ENCODE peak calls at places on chromosomes 13 and 19, in eight cellular contexts. S, N, W, V, M, A, Q and D are unnamed samples.

GRCh38 chr13:24668955-24669354 is 11.3 kb upstream of the ATP12A start:
- DNase-seq in S (no peak), N (no peak), W (no peak), V (no peak), M (no peak), A (no peak), Q (no peak), D (peak; percentile 89)

GRCh38 chr19:18194554-18195238 is 1.7 kb downstream of the MPV17L2 start:
- DNase-seq in S (no peak), N (no peak), W (no peak), V (no peak), M (peak; percentile 79), A (no peak), Q (peak; percentile 90), D (peak; percentile 49)

GRCh38 chr19:16564842-16565241 is 7.4 kb downstream of the SLC35E1 start:
- DNase-seq in S (no peak), N (no peak), W (no peak), V (peak; percentile 62), M (no peak), A (no peak), Q (no peak), D (no peak)

GRCh38 chr13:40141859-40142555 is 486.5 kb downstream of the COG6 start:
- DNase-seq in S (no peak), N (no peak), W (no peak), V (no peak), M (no peak), A (no peak), Q (no peak), D (no peak)

GRCh38 chr19:2703691-2704216 is 1.3 kb upstream of the GNG7 start:
- DNase-seq in S (no peak), N (no peak), W (no peak), V (no peak), M (no peak), A (no peak), Q (no peak), D (no peak)

GRCh38 chr19:14333101-14333871 is 48.0 kb upstream of the ADGRE5 start:
- DNase-seq in S (no peak), N (peak; percentile 61), W (no peak), V (peak; percentile 37), M (no peak), A (no peak), Q (no peak), D (peak; percentile 71)

GRCh38 chr13:82292334-82292733 is 1589.9 kb downstream of the SLITRK1 start:
- DNase-seq in S (no peak), N (no peak), W (no peak), V (no peak), M (no peak), A (no peak), Q (no peak), D (no peak)

GRCh38 chr13:98576215-98576945 is 527 bp downstream of the STK24 start:
- DNase-seq in S (peak; percentile 36), N (peak; percentile 12), W (no peak), V (peak; percentile 59), M (peak; percentile 60), A (peak; percentile 87), Q (peak; percentile 82), D (peak; percentile 70)

GRCh38 chr13:42014119-42014518 is 34.3 kb upstream of the DGKH start:
- DNase-seq in S (no peak), N (no peak), W (no peak), V (no peak), M (no peak), A (no peak), Q (no peak), D (no peak)

GRCh38 chr19:18233224-18233825 is 7.1 kb upstream of the PDE4C start:
- DNase-seq in S (no peak), N (peak; percentile 50), W (no peak), V (peak; percentile 45), M (no peak), A (no peak), Q (no peak), D (peak; percentile 38)

GRCh38 chr13:62510906-62511655 is 1095.4 kb upstream of the PCDH20 start:
- DNase-seq in S (no peak), N (no peak), W (peak; percentile 26), V (no peak), M (no peak), A (no peak), Q (no peak), D (no peak)

GRCh38 chr13:28252547-28252946 is 114.2 kb downstream of the PAN3 start:
- DNase-seq in S (no peak), N (no peak), W (no peak), V (no peak), M (no peak), A (no peak), Q (no peak), D (no peak)

GRCh38 chr13:67588607-67589006 is 358.5 kb upstream of the PCDH9 start:
- DNase-seq in S (no peak), N (no peak), W (no peak), V (no peak), M (no peak), A (no peak), Q (no peak), D (no peak)

GRCh38 chr13:36420437-36420891 is 11.8 kb upstream of the CCNA1 start:
- DNase-seq in S (peak; percentile 87), N (peak; percentile 61), W (peak; percentile 25), V (peak; percentile 71), M (peak; percentile 68), A (peak; percentile 84), Q (peak; percentile 75), D (peak; percentile 57)

GRCh38 chr19:40317338-40317737 is 30.9 kb downstream of the C19orf47 start:
- DNase-seq in S (no peak), N (no peak), W (no peak), V (no peak), M (no peak), A (no peak), Q (no peak), D (no peak)

GRCh38 chr19:40313229-40313983 is 28.3 kb upstream of the AKT2 start:
- DNase-seq in S (no peak), N (no peak), W (no peak), V (no peak), M (no peak), A (no peak), Q (no peak), D (no peak)

GRCh38 chr19:40312533-40312932 is 27.4 kb upstream of the AKT2 start:
- DNase-seq in S (no peak), N (no peak), W (no peak), V (no peak), M (no peak), A (no peak), Q (no peak), D (no peak)

GRCh38 chr19:40314646-40315045 is 29.5 kb upstream of the AKT2 start:
- DNase-seq in S (no peak), N (no peak), W (no peak), V (no peak), M (no peak), A (no peak), Q (no peak), D (no peak)

DNA sequence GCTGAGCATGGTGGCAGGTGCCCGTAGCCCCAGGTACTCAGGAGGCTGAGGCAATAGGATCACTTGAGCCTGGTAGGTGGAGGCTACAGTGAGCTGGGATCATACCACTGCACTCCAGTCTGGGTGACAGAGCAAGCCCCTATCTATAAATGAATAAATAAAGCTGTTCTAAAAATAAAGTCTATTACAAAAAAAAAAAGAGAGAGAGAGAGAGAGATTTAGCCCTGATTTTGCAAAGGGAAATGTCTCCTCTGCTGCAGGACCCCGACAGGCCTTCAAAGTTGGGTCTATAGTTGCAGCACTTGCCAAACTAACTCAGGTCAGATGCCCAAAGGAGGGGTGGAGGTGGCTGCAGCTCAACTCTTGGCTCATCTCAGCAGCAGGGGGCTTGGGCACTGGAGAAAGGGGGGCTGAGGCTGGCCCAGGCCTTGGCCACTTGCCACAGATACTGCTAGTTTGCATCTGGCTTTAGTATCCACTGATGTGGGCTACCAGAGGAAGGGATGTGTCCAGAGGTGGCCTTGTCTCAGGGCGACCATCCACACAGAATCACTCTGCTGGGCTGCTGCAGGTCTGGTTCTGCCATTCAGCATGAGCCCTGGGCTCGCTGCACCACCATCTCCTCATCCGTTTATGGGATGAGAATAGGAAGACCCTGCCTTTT is 30.8 kb upstream of the AKT2 start:
- DNase-seq in S (no peak), N (no peak), W (no peak), V (no peak), M (no peak), A (no peak), Q (no peak), D (no peak)
- TF ChIP-seq EP300 in S (no peak), N (no peak), W (no peak), V (no peak), M (no peak), A (no peak), Q (no peak), D (no peak)

DNA sequence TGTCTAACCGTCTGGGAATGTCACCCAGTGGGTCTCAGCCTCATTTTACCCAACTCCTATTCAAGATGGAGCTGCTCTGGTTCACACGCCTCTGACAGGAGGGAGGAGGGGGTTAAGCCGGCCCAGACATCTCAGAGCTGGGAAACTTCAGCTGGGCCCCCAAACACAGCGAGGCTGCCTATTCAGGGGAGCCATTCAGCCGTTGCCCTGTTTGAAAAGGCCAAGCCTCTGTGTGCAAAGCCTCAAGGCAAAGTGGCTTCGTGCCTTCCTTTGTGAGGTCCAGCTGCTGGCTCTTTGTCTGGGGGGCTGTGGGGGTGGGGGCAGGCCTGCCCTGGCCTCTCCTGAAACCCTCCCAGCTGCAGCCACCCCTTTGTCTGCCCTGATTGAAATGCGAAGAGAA is 147.4 kb downstream of the PTPRS start:
- DNase-seq in S (no peak), N (no peak), W (no peak), V (no peak), M (no peak), A (no peak), Q (no peak), D (no peak)
- H3K4me3 ChIP-seq in S (no peak overlapping the region), N (no peak overlapping the region), W (no peak overlapping the region), V (no peak overlapping the region), M (no peak overlapping the region), A (no peak overlapping the region), Q (no peak overlapping the region), D (no peak overlapping the region)

GRCh38 chr13:75513271-75513670 is 24.4 kb downstream of the COMMD6 start:
- DNase-seq in S (no peak), N (no peak), W (no peak), V (no peak), M (no peak), A (no peak), Q (no peak), D (no peak)
- TF ChIP-seq EP300 in S (no peak), N (no peak), W (no peak), V (no peak), M (no peak), A (no peak), Q (no peak), D (no peak)

GRCh38 chr19:871446-872265 is 12.2 kb downstream of the CFD start:
- DNase-seq in S (no peak), N (peak; percentile 58), W (no peak), V (no peak), M (no peak), A (no peak), Q (no peak), D (no peak)

GRCh38 chr19:870963-871401 is 11.5 kb downstream of the CFD start:
- DNase-seq in S (no peak), N (peak; percentile 60), W (no peak), V (no peak), M (no peak), A (no peak), Q (peak; percentile 87), D (no peak)

GRCh38 chr19:872266-872951 is 12.9 kb downstream of the CFD start:
- DNase-seq in S (peak; percentile 47), N (peak; percentile 93), W (peak; percentile 36), V (peak; percentile 68), M (peak; percentile 70), A (no peak), Q (no peak), D (peak; percentile 92)

GRCh38 chr19:875265-875879 is 15.9 kb downstream of the CFD start:
- DNase-seq in S (no peak), N (no peak), W (no peak), V (no peak), M (no peak), A (no peak), Q (no peak), D (no peak)

GRCh38 chr19:873084-874019 is 13.9 kb downstream of the CFD start:
- DNase-seq in S (no peak), N (peak; percentile 87), W (peak; percentile 32), V (no peak), M (no peak), A (no peak), Q (no peak), D (peak; percentile 65)
- H3K4me3 ChIP-seq in S (no peak overlapping the region), N (no peak overlapping the region), W (no peak overlapping the region), V (no peak overlapping the region), M (no peak overlapping the region), A (no peak overlapping the region), Q (no peak overlapping the region), D (no peak overlapping the region)